ENCODE peak calls at places on chromosomes 7 and 10, in nine cellular contexts. One of them, this sample, is unnamed.

GRCh38 chr7:55534262-55534915 is 37.9 kb downstream of the VOPP1 start:
- DNase-seq in GM03348: peak; percentile 85
- DNase-seq in activated B cell treated with CpG ODN at 0.5 μM for 24 hours: peak; percentile 73
- DNase-seq in stromal cell of bone marrow: peak; percentile 31
- DNase-seq in AG20443: peak; percentile 83
- DNase-seq in fibroblast of the conjunctiva: no peak
- DNase-seq in activated T-helper 1 cell treated with anti-CD3 and anti-CD28 coated beads, Interleukin-12 subunit alpha, Interleukin-12 subunit beta, Interleukin-2, Interleukin-4 antibody, amounts not matched to agents 30 ng/mL and 10 ng/mL and 1 ng/mL, durations not matched to agents 14 hours and 24 hours and 36 hours: peak; percentile 84
- DNase-seq in NCI-H1417: no peak
- DNase-seq in NCI-H774: no peak
- DNase-seq in this sample: peak; percentile 68

GRCh38 chr7:112101083-112101846 is 104.9 kb downstream of the DOCK4 start:
- DNase-seq in AG20443: no peak
- DNase-seq in NCI-H774: no peak
- DNase-seq in activated B cell treated with CpG ODN at 0.5 μM for 24 hours: no peak
- DNase-seq in NCI-H1417: no peak
- DNase-seq in activated T-helper 1 cell treated with anti-CD3 and anti-CD28 coated beads, Interleukin-12 subunit alpha, Interleukin-12 subunit beta, Interleukin-2, Interleukin-4 antibody, amounts not matched to agents 30 ng/mL and 10 ng/mL and 1 ng/mL, durations not matched to agents 14 hours and 24 hours and 36 hours: no peak
- DNase-seq in GM03348: no peak
- DNase-seq in stromal cell of bone marrow: no peak
- DNase-seq in fibroblast of the conjunctiva: no peak
- DNase-seq in this sample: no peak

GRCh38 chr7:2736411-2736914 is 48.5 kb downstream of the AMZ1 start:
- DNase-seq in NCI-H774: no peak
- DNase-seq in activated T-helper 1 cell treated with anti-CD3 and anti-CD28 coated beads, Interleukin-12 subunit alpha, Interleukin-12 subunit beta, Interleukin-2, Interleukin-4 antibody, amounts not matched to agents 30 ng/mL and 10 ng/mL and 1 ng/mL, durations not matched to agents 14 hours and 24 hours and 36 hours: no peak
- DNase-seq in GM03348: no peak
- DNase-seq in AG20443: no peak
- DNase-seq in fibroblast of the conjunctiva: no peak
- DNase-seq in NCI-H1417: no peak
- DNase-seq in stromal cell of bone marrow: no peak
- DNase-seq in activated B cell treated with CpG ODN at 0.5 μM for 24 hours: peak; percentile 20
- DNase-seq in this sample: no peak

GRCh38 chr7:70706698-70707097 is 425.2 kb upstream of the GALNT17 start:
- DNase-seq in NCI-H774: no peak
- DNase-seq in AG20443: no peak
- DNase-seq in activated T-helper 1 cell treated with anti-CD3 and anti-CD28 coated beads, Interleukin-12 subunit alpha, Interleukin-12 subunit beta, Interleukin-2, Interleukin-4 antibody, amounts not matched to agents 30 ng/mL and 10 ng/mL and 1 ng/mL, durations not matched to agents 14 hours and 24 hours and 36 hours: no peak
- DNase-seq in fibroblast of the conjunctiva: no peak
- DNase-seq in activated B cell treated with CpG ODN at 0.5 μM for 24 hours: no peak
- DNase-seq in NCI-H1417: no peak
- DNase-seq in stromal cell of bone marrow: no peak
- DNase-seq in GM03348: no peak
- DNase-seq in this sample: no peak

GRCh38 chr7:134532155-134533089 is 5.1 kb downstream of the AKR1B10 start:
- DNase-seq in GM03348: no peak
- DNase-seq in activated B cell treated with CpG ODN at 0.5 μM for 24 hours: no peak
- DNase-seq in NCI-H1417: no peak
- DNase-seq in stromal cell of bone marrow: no peak
- DNase-seq in activated T-helper 1 cell treated with anti-CD3 and anti-CD28 coated beads, Interleukin-12 subunit alpha, Interleukin-12 subunit beta, Interleukin-2, Interleukin-4 antibody, amounts not matched to agents 30 ng/mL and 10 ng/mL and 1 ng/mL, durations not matched to agents 14 hours and 24 hours and 36 hours: no peak
- DNase-seq in fibroblast of the conjunctiva: no peak
- DNase-seq in AG20443: no peak
- DNase-seq in NCI-H774: no peak
- DNase-seq in this sample: no peak

GRCh38 chr7:50728184-50728583 is 54.5 kb downstream of the GRB10 start:
- DNase-seq in NCI-H1417: no peak
- DNase-seq in fibroblast of the conjunctiva: no peak
- DNase-seq in stromal cell of bone marrow: peak; percentile 64
- DNase-seq in activated B cell treated with CpG ODN at 0.5 μM for 24 hours: no peak
- DNase-seq in GM03348: peak; percentile 76
- DNase-seq in activated T-helper 1 cell treated with anti-CD3 and anti-CD28 coated beads, Interleukin-12 subunit alpha, Interleukin-12 subunit beta, Interleukin-2, Interleukin-4 antibody, amounts not matched to agents 30 ng/mL and 10 ng/mL and 1 ng/mL, durations not matched to agents 14 hours and 24 hours and 36 hours: no peak
- DNase-seq in AG20443: peak; percentile 72
- DNase-seq in NCI-H774: no peak
- DNase-seq in this sample: no peak

GRCh38 chr10:94292448-94293118 is 70.2 kb downstream of the NOC3L start:
- DNase-seq in fibroblast of the conjunctiva: peak; percentile 26
- DNase-seq in NCI-H1417: no peak
- DNase-seq in NCI-H774: no peak
- DNase-seq in activated B cell treated with CpG ODN at 0.5 μM for 24 hours: no peak
- DNase-seq in AG20443: peak; percentile 61
- DNase-seq in stromal cell of bone marrow: peak; percentile 63
- DNase-seq in GM03348: peak; percentile 67
- DNase-seq in activated T-helper 1 cell treated with anti-CD3 and anti-CD28 coated beads, Interleukin-12 subunit alpha, Interleukin-12 subunit beta, Interleukin-2, Interleukin-4 antibody, amounts not matched to agents 30 ng/mL and 10 ng/mL and 1 ng/mL, durations not matched to agents 14 hours and 24 hours and 36 hours: no peak
- DNase-seq in this sample: no peak

GRCh38 chr7:75723444-75723843 is 15.3 kb downstream of the HIP1 start:
- DNase-seq in activated B cell treated with CpG ODN at 0.5 μM for 24 hours: no peak
- DNase-seq in NCI-H1417: no peak
- DNase-seq in GM03348: no peak
- DNase-seq in activated T-helper 1 cell treated with anti-CD3 and anti-CD28 coated beads, Interleukin-12 subunit alpha, Interleukin-12 subunit beta, Interleukin-2, Interleukin-4 antibody, amounts not matched to agents 30 ng/mL and 10 ng/mL and 1 ng/mL, durations not matched to agents 14 hours and 24 hours and 36 hours: no peak
- DNase-seq in stromal cell of bone marrow: no peak
- DNase-seq in NCI-H774: no peak
- DNase-seq in AG20443: no peak
- DNase-seq in fibroblast of the conjunctiva: no peak
- DNase-seq in this sample: no peak

GRCh38 chr7:130154131-130154500 is 51.1 kb downstream of the TMEM209 start:
- DNase-seq in stromal cell of bone marrow: no peak
- DNase-seq in activated T-helper 1 cell treated with anti-CD3 and anti-CD28 coated beads, Interleukin-12 subunit alpha, Interleukin-12 subunit beta, Interleukin-2, Interleukin-4 antibody, amounts not matched to agents 30 ng/mL and 10 ng/mL and 1 ng/mL, durations not matched to agents 14 hours and 24 hours and 36 hours: no peak
- DNase-seq in AG20443: no peak
- DNase-seq in NCI-H774: no peak
- DNase-seq in GM03348: no peak
- DNase-seq in activated B cell treated with CpG ODN at 0.5 μM for 24 hours: no peak
- DNase-seq in NCI-H1417: no peak
- DNase-seq in fibroblast of the conjunctiva: no peak
- DNase-seq in this sample: no peak

GRCh38 chr7:54705436-54705835 is 53.6 kb downstream of the SEC61G start:
- DNase-seq in activated B cell treated with CpG ODN at 0.5 μM for 24 hours: no peak
- DNase-seq in fibroblast of the conjunctiva: peak; percentile 21
- DNase-seq in AG20443: no peak
- DNase-seq in NCI-H774: no peak
- DNase-seq in GM03348: no peak
- DNase-seq in NCI-H1417: no peak
- DNase-seq in stromal cell of bone marrow: peak; percentile 25
- DNase-seq in activated T-helper 1 cell treated with anti-CD3 and anti-CD28 coated beads, Interleukin-12 subunit alpha, Interleukin-12 subunit beta, Interleukin-2, Interleukin-4 antibody, amounts not matched to agents 30 ng/mL and 10 ng/mL and 1 ng/mL, durations not matched to agents 14 hours and 24 hours and 36 hours: no peak
- DNase-seq in this sample: no peak

GRCh38 chr7:1289681-1290261 is 57.1 kb downstream of the UNCX start:
- DNase-seq in fibroblast of the conjunctiva: no peak
- DNase-seq in activated T-helper 1 cell treated with anti-CD3 and anti-CD28 coated beads, Interleukin-12 subunit alpha, Interleukin-12 subunit beta, Interleukin-2, Interleukin-4 antibody, amounts not matched to agents 30 ng/mL and 10 ng/mL and 1 ng/mL, durations not matched to agents 14 hours and 24 hours and 36 hours: no peak
- DNase-seq in NCI-H1417: no peak
- DNase-seq in AG20443: no peak
- DNase-seq in GM03348: no peak
- DNase-seq in NCI-H774: no peak
- DNase-seq in stromal cell of bone marrow: no peak
- DNase-seq in activated B cell treated with CpG ODN at 0.5 μM for 24 hours: no peak
- DNase-seq in this sample: no peak

GRCh38 chr7:158809596-158809995 is 19.7 kb downstream of the ESYT2 start:
- DNase-seq in NCI-H1417: no peak
- DNase-seq in AG20443: no peak
- DNase-seq in stromal cell of bone marrow: no peak
- DNase-seq in GM03348: no peak
- DNase-seq in activated B cell treated with CpG ODN at 0.5 μM for 24 hours: no peak
- DNase-seq in activated T-helper 1 cell treated with anti-CD3 and anti-CD28 coated beads, Interleukin-12 subunit alpha, Interleukin-12 subunit beta, Interleukin-2, Interleukin-4 antibody, amounts not matched to agents 30 ng/mL and 10 ng/mL and 1 ng/mL, durations not matched to agents 14 hours and 24 hours and 36 hours: no peak
- DNase-seq in NCI-H774: no peak
- DNase-seq in fibroblast of the conjunctiva: no peak
- DNase-seq in this sample: no peak

GRCh38 chr10:29736325-29737208 is 101.8 kb upstream of the SVIL start:
- DNase-seq in activated T-helper 1 cell treated with anti-CD3 and anti-CD28 coated beads, Interleukin-12 subunit alpha, Interleukin-12 subunit beta, Interleukin-2, Interleukin-4 antibody, amounts not matched to agents 30 ng/mL and 10 ng/mL and 1 ng/mL, durations not matched to agents 14 hours and 24 hours and 36 hours: peak; percentile 1
- DNase-seq in NCI-H1417: peak; percentile 29
- DNase-seq in AG20443: peak; percentile 95
- DNase-seq in NCI-H774: peak; percentile 48
- DNase-seq in stromal cell of bone marrow: no peak
- DNase-seq in activated B cell treated with CpG ODN at 0.5 μM for 24 hours: no peak
- DNase-seq in fibroblast of the conjunctiva: no peak
- DNase-seq in GM03348: peak; percentile 86
- DNase-seq in this sample: no peak

GRCh38 chr7:102985176-102985783 is 72.5 kb downstream of the LRRC17 start:
- DNase-seq in GM03348: no peak
- DNase-seq in fibroblast of the conjunctiva: no peak
- DNase-seq in NCI-H1417: no peak
- DNase-seq in AG20443: no peak
- DNase-seq in stromal cell of bone marrow: peak; percentile 50
- DNase-seq in NCI-H774: no peak
- DNase-seq in activated B cell treated with CpG ODN at 0.5 μM for 24 hours: no peak
- DNase-seq in activated T-helper 1 cell treated with anti-CD3 and anti-CD28 coated beads, Interleukin-12 subunit alpha, Interleukin-12 subunit beta, Interleukin-2, Interleukin-4 antibody, amounts not matched to agents 30 ng/mL and 10 ng/mL and 1 ng/mL, durations not matched to agents 14 hours and 24 hours and 36 hours: no peak
- DNase-seq in this sample: no peak

GRCh38 chr10:117544729-117545140 is 2.2 kb downstream of the EMX2 start:
- DNase-seq in NCI-H774: no peak
- DNase-seq in AG20443: no peak
- DNase-seq in activated B cell treated with CpG ODN at 0.5 μM for 24 hours: no peak
- DNase-seq in activated T-helper 1 cell treated with anti-CD3 and anti-CD28 coated beads, Interleukin-12 subunit alpha, Interleukin-12 subunit beta, Interleukin-2, Interleukin-4 antibody, amounts not matched to agents 30 ng/mL and 10 ng/mL and 1 ng/mL, durations not matched to agents 14 hours and 24 hours and 36 hours: no peak
- DNase-seq in NCI-H1417: no peak
- DNase-seq in GM03348: peak; percentile 37
- DNase-seq in fibroblast of the conjunctiva: no peak
- DNase-seq in stromal cell of bone marrow: no peak
- DNase-seq in this sample: no peak

GRCh38 chr7:151925446-151926335 is 30.6 kb upstream of the GALNTL5 start:
- DNase-seq in activated T-helper 1 cell treated with anti-CD3 and anti-CD28 coated beads, Interleukin-12 subunit alpha, Interleukin-12 subunit beta, Interleukin-2, Interleukin-4 antibody, amounts not matched to agents 30 ng/mL and 10 ng/mL and 1 ng/mL, durations not matched to agents 14 hours and 24 hours and 36 hours: no peak
- DNase-seq in activated B cell treated with CpG ODN at 0.5 μM for 24 hours: no peak
- DNase-seq in NCI-H1417: no peak
- DNase-seq in fibroblast of the conjunctiva: no peak
- DNase-seq in AG20443: peak; percentile 25
- DNase-seq in NCI-H774: peak; percentile 44
- DNase-seq in GM03348: no peak
- DNase-seq in stromal cell of bone marrow: no peak
- DNase-seq in this sample: no peak

GRCh38 chr7:6437251-6437650 is 10.5 kb downstream of the DAGLB start:
- DNase-seq in activated B cell treated with CpG ODN at 0.5 μM for 24 hours: no peak
- DNase-seq in AG20443: no peak
- DNase-seq in stromal cell of bone marrow: no peak
- DNase-seq in GM03348: no peak
- DNase-seq in NCI-H774: no peak
- DNase-seq in activated T-helper 1 cell treated with anti-CD3 and anti-CD28 coated beads, Interleukin-12 subunit alpha, Interleukin-12 subunit beta, Interleukin-2, Interleukin-4 antibody, amounts not matched to agents 30 ng/mL and 10 ng/mL and 1 ng/mL, durations not matched to agents 14 hours and 24 hours and 36 hours: no peak
- DNase-seq in NCI-H1417: no peak
- DNase-seq in fibroblast of the conjunctiva: no peak
- DNase-seq in this sample: no peak

GRCh38 chr7:55132890-55133551 is 114.2 kb downstream of the EGFR start:
- DNase-seq in fibroblast of the conjunctiva: peak; percentile 94
- DNase-seq in NCI-H1417: no peak
- DNase-seq in activated B cell treated with CpG ODN at 0.5 μM for 24 hours: no peak
- DNase-seq in stromal cell of bone marrow: peak; percentile 97
- DNase-seq in GM03348: peak; percentile 91
- DNase-seq in AG20443: peak; percentile 90
- DNase-seq in activated T-helper 1 cell treated with anti-CD3 and anti-CD28 coated beads, Interleukin-12 subunit alpha, Interleukin-12 subunit beta, Interleukin-2, Interleukin-4 antibody, amounts not matched to agents 30 ng/mL and 10 ng/mL and 1 ng/mL, durations not matched to agents 14 hours and 24 hours and 36 hours: no peak
- DNase-seq in NCI-H774: no peak
- DNase-seq in this sample: no peak

GRCh38 chr10:6055929-6056328 is 6.2 kb downstream of the IL2RA start:
- DNase-seq in NCI-H1417: no peak
- DNase-seq in activated B cell treated with CpG ODN at 0.5 μM for 24 hours: no peak
- DNase-seq in NCI-H774: no peak
- DNase-seq in stromal cell of bone marrow: no peak
- DNase-seq in AG20443: no peak
- DNase-seq in GM03348: no peak
- DNase-seq in activated T-helper 1 cell treated with anti-CD3 and anti-CD28 coated beads, Interleukin-12 subunit alpha, Interleukin-12 subunit beta, Interleukin-2, Interleukin-4 antibody, amounts not matched to agents 30 ng/mL and 10 ng/mL and 1 ng/mL, durations not matched to agents 14 hours and 24 hours and 36 hours: no peak
- DNase-seq in fibroblast of the conjunctiva: no peak
- DNase-seq in this sample: no peak

GRCh38 chr7:123621707-123622106 is 20.1 kb downstream of the ASB15 start:
- DNase-seq in GM03348: no peak
- DNase-seq in activated T-helper 1 cell treated with anti-CD3 and anti-CD28 coated beads, Interleukin-12 subunit alpha, Interleukin-12 subunit beta, Interleukin-2, Interleukin-4 antibody, amounts not matched to agents 30 ng/mL and 10 ng/mL and 1 ng/mL, durations not matched to agents 14 hours and 24 hours and 36 hours: no peak
- DNase-seq in AG20443: no peak
- DNase-seq in fibroblast of the conjunctiva: no peak
- DNase-seq in stromal cell of bone marrow: no peak
- DNase-seq in NCI-H774: no peak
- DNase-seq in activated B cell treated with CpG ODN at 0.5 μM for 24 hours: no peak
- DNase-seq in NCI-H1417: no peak
- DNase-seq in this sample: no peak

GRCh38 chr10:68560201-68560915 is at the start of gene TET1:
- DNase-seq in GM03348: peak; percentile 75
- DNase-seq in stromal cell of bone marrow: no peak
- DNase-seq in activated T-helper 1 cell treated with anti-CD3 and anti-CD28 coated beads, Interleukin-12 subunit alpha, Interleukin-12 subunit beta, Interleukin-2, Interleukin-4 antibody, amounts not matched to agents 30 ng/mL and 10 ng/mL and 1 ng/mL, durations not matched to agents 14 hours and 24 hours and 36 hours: no peak
- DNase-seq in activated B cell treated with CpG ODN at 0.5 μM for 24 hours: peak; percentile 24
- DNase-seq in NCI-H1417: peak; percentile 66
- DNase-seq in fibroblast of the conjunctiva: no peak
- DNase-seq in AG20443: peak; percentile 77
- DNase-seq in NCI-H774: peak; percentile 19
- DNase-seq in this sample: peak; percentile 16

GRCh38 chr7:98180751-98181150 is 30.5 kb upstream of the BHLHA15 start:
- DNase-seq in activated T-helper 1 cell treated with anti-CD3 and anti-CD28 coated beads, Interleukin-12 subunit alpha, Interleukin-12 subunit beta, Interleukin-2, Interleukin-4 antibody, amounts not matched to agents 30 ng/mL and 10 ng/mL and 1 ng/mL, durations not matched to agents 14 hours and 24 hours and 36 hours: no peak
- DNase-seq in NCI-H774: no peak
- DNase-seq in AG20443: no peak
- DNase-seq in stromal cell of bone marrow: no peak
- DNase-seq in NCI-H1417: no peak
- DNase-seq in GM03348: no peak
- DNase-seq in activated B cell treated with CpG ODN at 0.5 μM for 24 hours: no peak
- DNase-seq in fibroblast of the conjunctiva: no peak
- DNase-seq in this sample: no peak

GRCh38 chr10:106450966-106451365 is 713.5 kb downstream of the SORCS1 start:
- DNase-seq in fibroblast of the conjunctiva: no peak
- DNase-seq in GM03348: no peak
- DNase-seq in AG20443: no peak
- DNase-seq in activated T-helper 1 cell treated with anti-CD3 and anti-CD28 coated beads, Interleukin-12 subunit alpha, Interleukin-12 subunit beta, Interleukin-2, Interleukin-4 antibody, amounts not matched to agents 30 ng/mL and 10 ng/mL and 1 ng/mL, durations not matched to agents 14 hours and 24 hours and 36 hours: no peak
- DNase-seq in stromal cell of bone marrow: no peak
- DNase-seq in NCI-H1417: no peak
- DNase-seq in NCI-H774: no peak
- DNase-seq in activated B cell treated with CpG ODN at 0.5 μM for 24 hours: no peak
- DNase-seq in this sample: no peak

GRCh38 chr7:70098133-70098561 is 499.9 kb downstream of the AUTS2 start:
- DNase-seq in AG20443: no peak
- DNase-seq in activated B cell treated with CpG ODN at 0.5 μM for 24 hours: no peak
- DNase-seq in fibroblast of the conjunctiva: no peak
- DNase-seq in activated T-helper 1 cell treated with anti-CD3 and anti-CD28 coated beads, Interleukin-12 subunit alpha, Interleukin-12 subunit beta, Interleukin-2, Interleukin-4 antibody, amounts not matched to agents 30 ng/mL and 10 ng/mL and 1 ng/mL, durations not matched to agents 14 hours and 24 hours and 36 hours: no peak
- DNase-seq in NCI-H1417: peak; percentile 36
- DNase-seq in stromal cell of bone marrow: no peak
- DNase-seq in GM03348: no peak
- DNase-seq in NCI-H774: no peak
- DNase-seq in this sample: no peak

GRCh38 chr7:157235357-157236018 is 96.8 kb downstream of the UBE3C start:
- DNase-seq in NCI-H1417: no peak
- DNase-seq in fibroblast of the conjunctiva: peak; percentile 14
- DNase-seq in activated B cell treated with CpG ODN at 0.5 μM for 24 hours: no peak
- DNase-seq in stromal cell of bone marrow: no peak
- DNase-seq in NCI-H774: no peak
- DNase-seq in AG20443: no peak
- DNase-seq in activated T-helper 1 cell treated with anti-CD3 and anti-CD28 coated beads, Interleukin-12 subunit alpha, Interleukin-12 subunit beta, Interleukin-2, Interleukin-4 antibody, amounts not matched to agents 30 ng/mL and 10 ng/mL and 1 ng/mL, durations not matched to agents 14 hours and 24 hours and 36 hours: no peak
- DNase-seq in GM03348: peak; percentile 49
- DNase-seq in this sample: no peak

GRCh38 chr10:78458983-78459638 is 425.4 kb downstream of the RPS24 start:
- DNase-seq in activated B cell treated with CpG ODN at 0.5 μM for 24 hours: no peak
- DNase-seq in AG20443: peak; percentile 59
- DNase-seq in NCI-H774: peak; percentile 84
- DNase-seq in GM03348: peak; percentile 57
- DNase-seq in fibroblast of the conjunctiva: no peak
- DNase-seq in NCI-H1417: peak; percentile 44
- DNase-seq in activated T-helper 1 cell treated with anti-CD3 and anti-CD28 coated beads, Interleukin-12 subunit alpha, Interleukin-12 subunit beta, Interleukin-2, Interleukin-4 antibody, amounts not matched to agents 30 ng/mL and 10 ng/mL and 1 ng/mL, durations not matched to agents 14 hours and 24 hours and 36 hours: no peak
- DNase-seq in stromal cell of bone marrow: peak; percentile 28
- DNase-seq in this sample: no peak

GRCh38 chr7:98171449-98171848 is 39.8 kb upstream of the BHLHA15 start:
- DNase-seq in fibroblast of the conjunctiva: no peak
- DNase-seq in stromal cell of bone marrow: no peak
- DNase-seq in AG20443: no peak
- DNase-seq in activated B cell treated with CpG ODN at 0.5 μM for 24 hours: no peak
- DNase-seq in NCI-H1417: no peak
- DNase-seq in NCI-H774: no peak
- DNase-seq in GM03348: no peak
- DNase-seq in activated T-helper 1 cell treated with anti-CD3 and anti-CD28 coated beads, Interleukin-12 subunit alpha, Interleukin-12 subunit beta, Interleukin-2, Interleukin-4 antibody, amounts not matched to agents 30 ng/mL and 10 ng/mL and 1 ng/mL, durations not matched to agents 14 hours and 24 hours and 36 hours: no peak
- DNase-seq in this sample: no peak

GRCh38 chr7:106088014-106088413 is 24.1 kb downstream of the SYPL1 start:
- DNase-seq in stromal cell of bone marrow: no peak
- DNase-seq in fibroblast of the conjunctiva: no peak
- DNase-seq in AG20443: no peak
- DNase-seq in activated T-helper 1 cell treated with anti-CD3 and anti-CD28 coated beads, Interleukin-12 subunit alpha, Interleukin-12 subunit beta, Interleukin-2, Interleukin-4 antibody, amounts not matched to agents 30 ng/mL and 10 ng/mL and 1 ng/mL, durations not matched to agents 14 hours and 24 hours and 36 hours: no peak
- DNase-seq in activated B cell treated with CpG ODN at 0.5 μM for 24 hours: no peak
- DNase-seq in NCI-H774: no peak
- DNase-seq in GM03348: no peak
- DNase-seq in NCI-H1417: no peak
- DNase-seq in this sample: no peak

GRCh38 chr7:127021857-127022256 is 230.9 kb downstream of the GRM8 start:
- DNase-seq in activated T-helper 1 cell treated with anti-CD3 and anti-CD28 coated beads, Interleukin-12 subunit alpha, Interleukin-12 subunit beta, Interleukin-2, Interleukin-4 antibody, amounts not matched to agents 30 ng/mL and 10 ng/mL and 1 ng/mL, durations not matched to agents 14 hours and 24 hours and 36 hours: no peak
- DNase-seq in AG20443: no peak
- DNase-seq in activated B cell treated with CpG ODN at 0.5 μM for 24 hours: no peak
- DNase-seq in NCI-H1417: no peak
- DNase-seq in NCI-H774: no peak
- DNase-seq in fibroblast of the conjunctiva: no peak
- DNase-seq in GM03348: no peak
- DNase-seq in stromal cell of bone marrow: no peak
- DNase-seq in this sample: no peak

GRCh38 chr7:78443811-78444210 is 645.2 kb downstream of the PHTF2 start:
- DNase-seq in activated B cell treated with CpG ODN at 0.5 μM for 24 hours: no peak
- DNase-seq in fibroblast of the conjunctiva: no peak
- DNase-seq in stromal cell of bone marrow: no peak
- DNase-seq in GM03348: no peak
- DNase-seq in NCI-H1417: no peak
- DNase-seq in AG20443: no peak
- DNase-seq in NCI-H774: no peak
- DNase-seq in activated T-helper 1 cell treated with anti-CD3 and anti-CD28 coated beads, Interleukin-12 subunit alpha, Interleukin-12 subunit beta, Interleukin-2, Interleukin-4 antibody, amounts not matched to agents 30 ng/mL and 10 ng/mL and 1 ng/mL, durations not matched to agents 14 hours and 24 hours and 36 hours: no peak
- DNase-seq in this sample: no peak

GRCh38 chr7:113562242-113562641 is 356.6 kb downstream of the PPP1R3A start:
- DNase-seq in stromal cell of bone marrow: peak; percentile 21
- DNase-seq in activated T-helper 1 cell treated with anti-CD3 and anti-CD28 coated beads, Interleukin-12 subunit alpha, Interleukin-12 subunit beta, Interleukin-2, Interleukin-4 antibody, amounts not matched to agents 30 ng/mL and 10 ng/mL and 1 ng/mL, durations not matched to agents 14 hours and 24 hours and 36 hours: no peak
- DNase-seq in NCI-H1417: no peak
- DNase-seq in GM03348: no peak
- DNase-seq in fibroblast of the conjunctiva: no peak
- DNase-seq in AG20443: no peak
- DNase-seq in NCI-H774: no peak
- DNase-seq in activated B cell treated with CpG ODN at 0.5 μM for 24 hours: no peak
- DNase-seq in this sample: no peak

This sample was measured in midbrain.